ENCODE peak calls at places on chromosomes 11 and 22, in seven cellular contexts. One of them, this sample, is unnamed.

GRCh38 chr22:18042685-18043084 is 18.3 kb upstream of the MICAL3 start:
- DNase-seq in heart left ventricle: no peak
- DNase-seq in WERI-Rb-1: no peak
- DNase-seq in lung: no peak
- DNase-seq in IMR-90: no peak
- DNase-seq in CD8-positive, alpha-beta T cell: no peak
- DNase-seq in psoas muscle: no peak
- DNase-seq in this sample: no peak

GRCh38 chr22:17084554-17085276 is at the start of gene IL17RA:
- DNase-seq in lung: peak; percentile 96
- DNase-seq in psoas muscle: peak; percentile 87
- DNase-seq in heart left ventricle: peak; percentile 94
- DNase-seq in IMR-90: peak; percentile 84
- DNase-seq in WERI-Rb-1: peak; percentile 93
- DNase-seq in CD8-positive, alpha-beta T cell: peak; percentile 90
- DNase-seq in this sample: peak; percentile 96

GRCh38 chr11:13068211-13068610 is 59.1 kb downstream of the RASSF10 start:
- DNase-seq in heart left ventricle: no peak
- DNase-seq in lung: no peak
- DNase-seq in IMR-90: no peak
- DNase-seq in psoas muscle: no peak
- DNase-seq in CD8-positive, alpha-beta T cell: no peak
- DNase-seq in WERI-Rb-1: no peak
- DNase-seq in this sample: no peak

GRCh38 chr22:40641269-40641668 is 4.8 kb upstream of the MRTFA start:
- DNase-seq in heart left ventricle: no peak
- DNase-seq in WERI-Rb-1: no peak
- DNase-seq in psoas muscle: no peak
- DNase-seq in IMR-90: no peak
- DNase-seq in CD8-positive, alpha-beta T cell: no peak
- DNase-seq in lung: no peak
- DNase-seq in this sample: no peak

GRCh38 chr11:67493548-67494370 is 10.9 kb downstream of the AIP start:
- DNase-seq in CD8-positive, alpha-beta T cell: no peak
- DNase-seq in lung: no peak
- DNase-seq in heart left ventricle: no peak
- DNase-seq in IMR-90: no peak
- DNase-seq in psoas muscle: no peak
- DNase-seq in WERI-Rb-1: no peak
- DNase-seq in this sample: no peak

GRCh38 chr11:72333657-72334056 is 89.7 kb upstream of the PHOX2A start:
- DNase-seq in heart left ventricle: no peak
- DNase-seq in CD8-positive, alpha-beta T cell: peak; percentile 5
- DNase-seq in lung: no peak
- DNase-seq in IMR-90: no peak
- DNase-seq in WERI-Rb-1: peak; percentile 90
- DNase-seq in psoas muscle: no peak
- DNase-seq in this sample: no peak

GRCh38 chr11:128905345-128906184 is 14.4 kb downstream of the KCNJ5 start:
- DNase-seq in WERI-Rb-1: no peak
- DNase-seq in IMR-90: peak; percentile 26
- DNase-seq in lung: peak; percentile 58
- DNase-seq in CD8-positive, alpha-beta T cell: no peak
- DNase-seq in psoas muscle: peak; percentile 27
- DNase-seq in heart left ventricle: peak; percentile 50
- DNase-seq in this sample: peak; percentile 20

GRCh38 chr11:37333345-37333744 is 735.3 kb upstream of the RAG2 start:
- DNase-seq in psoas muscle: no peak
- DNase-seq in WERI-Rb-1: no peak
- DNase-seq in IMR-90: no peak
- DNase-seq in lung: no peak
- DNase-seq in CD8-positive, alpha-beta T cell: no peak
- DNase-seq in heart left ventricle: no peak
- DNase-seq in this sample: no peak

GRCh38 chr22:50609599-50609998 is 9.0 kb downstream of the MAPK8IP2 start:
- DNase-seq in heart left ventricle: no peak
- DNase-seq in CD8-positive, alpha-beta T cell: no peak
- DNase-seq in WERI-Rb-1: no peak
- DNase-seq in psoas muscle: no peak
- DNase-seq in lung: no peak
- DNase-seq in IMR-90: no peak
- DNase-seq in this sample: no peak

GRCh38 chr11:1291295-1292017 is 18.0 kb downstream of the TOLLIP start:
- DNase-seq in IMR-90: no peak
- DNase-seq in psoas muscle: no peak
- DNase-seq in heart left ventricle: peak; percentile 17
- DNase-seq in lung: no peak
- DNase-seq in CD8-positive, alpha-beta T cell: no peak
- DNase-seq in WERI-Rb-1: no peak
- DNase-seq in this sample: no peak

GRCh38 chr22:50276143-50276542 is 6.0 kb upstream of the MAPK11 start:
- DNase-seq in CD8-positive, alpha-beta T cell: no peak
- DNase-seq in heart left ventricle: peak; percentile 76
- DNase-seq in lung: peak; percentile 75
- DNase-seq in psoas muscle: peak; percentile 61
- DNase-seq in IMR-90: peak; percentile 43
- DNase-seq in WERI-Rb-1: peak; percentile 63
- DNase-seq in this sample: peak; percentile 41

GRCh38 chr11:15663778-15664218 is 549.1 kb downstream of the INSC start:
- DNase-seq in lung: peak; percentile 25
- DNase-seq in WERI-Rb-1: no peak
- DNase-seq in psoas muscle: no peak
- DNase-seq in IMR-90: no peak
- DNase-seq in CD8-positive, alpha-beta T cell: no peak
- DNase-seq in heart left ventricle: no peak
- DNase-seq in this sample: no peak

GRCh38 chr22:26619510-26619909 is 1.7 kb upstream of the CRYBB1 start:
- DNase-seq in heart left ventricle: peak; percentile 65
- DNase-seq in CD8-positive, alpha-beta T cell: no peak
- DNase-seq in lung: no peak
- DNase-seq in psoas muscle: no peak
- DNase-seq in WERI-Rb-1: no peak
- DNase-seq in IMR-90: no peak
- DNase-seq in this sample: no peak

GRCh38 chr11:17768547-17768946 is 34.0 kb downstream of the KCNC1 start:
- DNase-seq in psoas muscle: no peak
- DNase-seq in WERI-Rb-1: no peak
- DNase-seq in lung: no peak
- DNase-seq in IMR-90: no peak
- DNase-seq in CD8-positive, alpha-beta T cell: no peak
- DNase-seq in heart left ventricle: no peak
- DNase-seq in this sample: no peak

GRCh38 chr11:69337211-69337721 is 43.3 kb downstream of the MYEOV start:
- DNase-seq in IMR-90: peak; percentile 93
- DNase-seq in heart left ventricle: no peak
- DNase-seq in WERI-Rb-1: no peak
- DNase-seq in psoas muscle: no peak
- DNase-seq in CD8-positive, alpha-beta T cell: no peak
- DNase-seq in lung: no peak
- DNase-seq in this sample: no peak

GRCh38 chr11:77088236-77089003 is 14.2 kb upstream of the OMP start:
- DNase-seq in WERI-Rb-1: no peak
- DNase-seq in CD8-positive, alpha-beta T cell: no peak
- DNase-seq in psoas muscle: peak; percentile 2
- DNase-seq in IMR-90: no peak
- DNase-seq in lung: no peak
- DNase-seq in heart left ventricle: peak; percentile 14
- DNase-seq in this sample: no peak

GRCh38 chr11:36631704-36632287 is 33.8 kb upstream of the RAG2 start:
- DNase-seq in lung: no peak
- DNase-seq in IMR-90: no peak
- DNase-seq in CD8-positive, alpha-beta T cell: no peak
- DNase-seq in psoas muscle: no peak
- DNase-seq in WERI-Rb-1: no peak
- DNase-seq in heart left ventricle: no peak
- DNase-seq in this sample: no peak

GRCh38 chr11:1208361-1209261 is 14.3 kb upstream of the MUC5B start:
- DNase-seq in IMR-90: no peak
- DNase-seq in heart left ventricle: peak; percentile 17
- DNase-seq in WERI-Rb-1: no peak
- DNase-seq in lung: no peak
- DNase-seq in CD8-positive, alpha-beta T cell: no peak
- DNase-seq in psoas muscle: peak; percentile 13
- DNase-seq in this sample: no peak

GRCh38 chr11:101158119-101158518 is 28.5 kb upstream of the PGR start:
- DNase-seq in IMR-90: no peak
- DNase-seq in CD8-positive, alpha-beta T cell: no peak
- DNase-seq in psoas muscle: no peak
- DNase-seq in heart left ventricle: no peak
- DNase-seq in lung: no peak
- DNase-seq in WERI-Rb-1: no peak
- DNase-seq in this sample: no peak

GRCh38 chr11:4072668-4073285 is 21.8 kb upstream of the RRM1 start:
- DNase-seq in heart left ventricle: no peak
- DNase-seq in CD8-positive, alpha-beta T cell: no peak
- DNase-seq in IMR-90: peak; percentile 80
- DNase-seq in lung: peak; percentile 58
- DNase-seq in psoas muscle: no peak
- DNase-seq in WERI-Rb-1: peak; percentile 50
- DNase-seq in this sample: no peak

GRCh38 chr11:66956689-66957290 is 1.4 kb downstream of the PC start:
- DNase-seq in WERI-Rb-1: no peak
- DNase-seq in psoas muscle: no peak
- DNase-seq in lung: no peak
- DNase-seq in IMR-90: peak; percentile 97
- DNase-seq in heart left ventricle: peak; percentile 47
- DNase-seq in CD8-positive, alpha-beta T cell: no peak
- DNase-seq in this sample: no peak

GRCh38 chr22:29799217-29799680 is 32.1 kb downstream of the UQCR10 start:
- DNase-seq in psoas muscle: peak; percentile 94
- DNase-seq in CD8-positive, alpha-beta T cell: no peak
- DNase-seq in IMR-90: peak; percentile 94
- DNase-seq in heart left ventricle: peak; percentile 95
- DNase-seq in lung: peak; percentile 95
- DNase-seq in WERI-Rb-1: no peak
- DNase-seq in this sample: no peak

GRCh38 chr22:33202455-33202854 is 144.3 kb upstream of the SYN3 start:
- DNase-seq in heart left ventricle: no peak
- DNase-seq in IMR-90: no peak
- DNase-seq in CD8-positive, alpha-beta T cell: no peak
- DNase-seq in lung: no peak
- DNase-seq in psoas muscle: no peak
- DNase-seq in WERI-Rb-1: no peak
- DNase-seq in this sample: no peak

GRCh38 chr11:26112190-26112715 is 219.7 kb upstream of the ANO3 start:
- DNase-seq in psoas muscle: no peak
- DNase-seq in IMR-90: no peak
- DNase-seq in WERI-Rb-1: no peak
- DNase-seq in heart left ventricle: no peak
- DNase-seq in lung: no peak
- DNase-seq in CD8-positive, alpha-beta T cell: no peak
- DNase-seq in this sample: no peak

GRCh38 chr22:29813563-29813962 is 24.5 kb downstream of the ASCC2 start:
- DNase-seq in lung: no peak
- DNase-seq in WERI-Rb-1: no peak
- DNase-seq in CD8-positive, alpha-beta T cell: no peak
- DNase-seq in heart left ventricle: no peak
- DNase-seq in psoas muscle: no peak
- DNase-seq in IMR-90: no peak
- DNase-seq in this sample: no peak

GRCh38 chr11:1336836-1337646 is 27.6 kb upstream of the TOLLIP start:
- DNase-seq in psoas muscle: peak; percentile 56
- DNase-seq in lung: peak; percentile 42
- DNase-seq in IMR-90: no peak
- DNase-seq in heart left ventricle: peak; percentile 56
- DNase-seq in CD8-positive, alpha-beta T cell: peak; percentile 23
- DNase-seq in WERI-Rb-1: no peak
- DNase-seq in this sample: peak; percentile 49

GRCh38 chr11:112525270-112525669 is 264.6 kb upstream of the PLET1 start:
- DNase-seq in IMR-90: no peak
- DNase-seq in WERI-Rb-1: no peak
- DNase-seq in CD8-positive, alpha-beta T cell: no peak
- DNase-seq in lung: no peak
- DNase-seq in heart left ventricle: no peak
- DNase-seq in psoas muscle: peak; percentile 19
- DNase-seq in this sample: no peak
- H3K27ac ChIP-seq in IMR-90: no peak overlapping the region
- H3K27ac ChIP-seq in WERI-Rb-1: no peak overlapping the region
- H3K27ac ChIP-seq in CD8-positive, alpha-beta T cell: no peak overlapping the region
- H3K27ac ChIP-seq in lung: no peak overlapping the region
- H3K27ac ChIP-seq in heart left ventricle: peak overlapping the region; percentile 72
- H3K27ac ChIP-seq in psoas muscle: peak overlapping the region; percentile 37
- H3K27ac ChIP-seq in this sample: no peak overlapping the region

DNA sequence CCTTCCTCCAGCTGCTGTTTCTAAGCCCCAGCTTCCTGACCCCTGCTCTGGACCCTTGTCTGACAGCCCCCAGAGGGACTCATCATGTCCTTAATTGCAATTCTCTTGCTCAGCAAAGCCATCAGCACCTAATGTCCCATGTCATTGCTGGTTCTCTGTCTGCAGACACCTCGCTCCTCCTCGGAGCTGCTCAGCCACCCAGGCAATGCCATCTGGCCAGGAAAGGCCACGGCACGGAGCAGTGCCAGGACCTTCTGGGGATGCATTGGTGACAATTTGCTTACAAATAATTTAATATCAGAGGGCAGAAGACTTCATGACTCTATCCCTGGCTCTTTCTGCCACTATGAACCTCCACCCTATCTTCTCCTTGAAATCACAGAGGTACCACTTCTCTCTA is 107.0 kb upstream of the THY1 start:
- DNase-seq in WERI-Rb-1: no peak
- DNase-seq in CD8-positive, alpha-beta T cell: no peak
- DNase-seq in lung: no peak
- DNase-seq in IMR-90: no peak
- DNase-seq in psoas muscle: no peak
- DNase-seq in heart left ventricle: no peak
- DNase-seq in this sample: no peak
- H3K27me3 ChIP-seq in WERI-Rb-1: no peaks in the 10 kb centered on the region
- H3K27me3 ChIP-seq in CD8-positive, alpha-beta T cell: no peaks in the 10 kb centered on the region
- H3K27me3 ChIP-seq in lung: no peaks in the 10 kb centered on the region
- H3K27me3 ChIP-seq in IMR-90: peaks cover 73% of the 10 kb centered on the region
- H3K27me3 ChIP-seq in psoas muscle: no peaks in the 10 kb centered on the region
- H3K27me3 ChIP-seq in heart left ventricle: no peaks in the 10 kb centered on the region
- H3K27me3 ChIP-seq in this sample: peaks cover 5% of the 10 kb centered on the region

GRCh38 chr11:104908186-104908531 is 9.9 kb upstream of the CASP12 start:
- DNase-seq in CD8-positive, alpha-beta T cell: no peak
- DNase-seq in IMR-90: no peak
- DNase-seq in heart left ventricle: no peak
- DNase-seq in lung: no peak
- DNase-seq in psoas muscle: no peak
- DNase-seq in WERI-Rb-1: no peak
- DNase-seq in this sample: no peak
- TF ChIP-seq CTCF in CD8-positive, alpha-beta T cell: no peak
- TF ChIP-seq CTCF in IMR-90: no peak
- TF ChIP-seq CTCF in heart left ventricle: no peak
- TF ChIP-seq CTCF in lung: no peak
- TF ChIP-seq CTCF in psoas muscle: no peak
- TF ChIP-seq CTCF in WERI-Rb-1: no peak
- TF ChIP-seq CTCF in this sample: no peak

DNA sequence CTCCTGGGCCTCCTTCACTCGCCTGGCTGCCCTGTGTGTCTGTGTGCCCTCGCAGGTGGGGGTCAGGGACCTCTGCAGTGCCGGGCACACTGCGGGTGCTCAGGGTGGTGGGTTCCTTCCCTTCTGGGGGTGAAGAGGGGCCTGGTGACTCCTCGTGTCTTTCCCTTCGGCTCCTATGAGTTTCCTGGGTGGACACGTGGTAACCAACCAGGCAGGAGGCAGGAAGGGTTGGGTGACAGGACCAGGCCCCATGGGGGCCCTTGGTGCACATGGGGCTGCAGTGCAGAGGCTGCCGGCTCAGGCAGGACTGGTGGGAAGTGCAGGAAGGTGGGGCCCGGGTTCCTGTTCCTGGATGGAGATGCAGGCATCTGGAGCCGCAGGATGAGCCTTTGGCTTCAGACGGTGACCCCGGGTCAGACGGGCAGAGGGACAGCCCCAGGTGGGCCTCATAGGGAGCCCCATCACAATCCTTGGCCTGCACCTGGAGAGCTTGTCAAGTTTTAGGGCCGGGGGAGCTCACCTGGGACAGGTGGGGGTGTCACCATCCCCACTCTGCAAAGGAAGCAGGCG is 9.6 kb downstream of the FRMD8 start:
- DNase-seq in CD8-positive, alpha-beta T cell: no peak
- DNase-seq in heart left ventricle: no peak
- DNase-seq in WERI-Rb-1: no peak
- DNase-seq in psoas muscle: no peak
- DNase-seq in lung: no peak
- DNase-seq in IMR-90: no peak
- DNase-seq in this sample: no peak
- H3K27ac ChIP-seq in CD8-positive, alpha-beta T cell: no peak overlapping the region
- H3K27ac ChIP-seq in heart left ventricle: no peak overlapping the region
- H3K27ac ChIP-seq in WERI-Rb-1: no peak overlapping the region
- H3K27ac ChIP-seq in psoas muscle: no peak overlapping the region
- H3K27ac ChIP-seq in lung: no peak overlapping the region
- H3K27ac ChIP-seq in IMR-90: no peak overlapping the region
- H3K27ac ChIP-seq in this sample: no peak overlapping the region